ENCODE peak calls at places on chromosomes 2 and 18, in eight cellular contexts. N, D, O, G, J, K, T and M are unnamed samples. For H3K4me1, the result is how much of the 10 kb centered on the place peaks cover.

GRCh38 chr2:148194882-148195281 is 174.0 kb downstream of the MBD5 start:
- DNase-seq in T (no peak), D (no peak), K (no peak), O (no peak), J (no peak), N (no peak), G (no peak), M (no peak)

GRCh38 chr2:196808281-196808680 is 874 bp downstream of the C2orf66 start:
- DNase-seq in T (no peak), G (peak), N (no peak), D (no peak), K (no peak), J (no peak), O (no peak), M (no peak)

GRCh38 chr2:167271941-167272340 is 383.7 kb downstream of the XIRP2 start:
- DNase-seq in D (no peak), N (no peak), O (no peak), T (no peak), K (no peak), J (no peak), G (no peak), M (no peak)

GRCh38 chr2:154620490-154620889 is 78.0 kb upstream of the KCNJ3 start:
- DNase-seq in O (no peak), K (no peak), N (no peak), G (no peak), D (no peak), T (no peak), J (no peak), M (no peak)

GRCh38 chr2:115650827-115651226 is 1208.4 kb downstream of the DPP10 start:
- DNase-seq in D (no peak), G (no peak), J (no peak), T (no peak), O (no peak), N (no peak), K (no peak), M (no peak)

GRCh38 chr2:109383505-109384307 is 230.1 kb downstream of the SEPTIN10 start:
- DNase-seq in T (no peak), J (no peak), N (no peak), K (no peak), D (peak), G (no peak), O (peak), M (peak)

GRCh38 chr18:220708-221107 is 47.1 kb downstream of the THOC1 start:
- DNase-seq in D (no peak), O (no peak), K (no peak), G (no peak), N (no peak), J (no peak), T (no peak), M (no peak)

GRCh38 chr2:239966848-239967136 is 58.4 kb downstream of the NDUFA10 start:
- DNase-seq in T (peak), K (no peak), J (no peak), D (no peak), G (no peak), O (no peak), N (no peak), M (no peak)

GRCh38 chr18:3402962-3403585 is 46.9 kb upstream of the TGIF1 start:
- DNase-seq in G (peak), T (peak), O (no peak), J (no peak), N (no peak), K (no peak), D (no peak), M (no peak)

GRCh38 chr2:203492965-203493364 is 42.1 kb downstream of the RAPH1 start:
- DNase-seq in O (no peak), T (no peak), G (no peak), K (no peak), D (no peak), N (no peak), J (no peak), M (no peak)

GRCh38 chr2:72278046-72278445 is 130.4 kb upstream of the CYP26B1 start:
- DNase-seq in O (no peak), D (no peak), K (no peak), J (no peak), T (peak), G (no peak), N (no peak), M (no peak)

GRCh38 chr2:75403991-75404428 is 156.7 kb downstream of the EVA1A start:
- DNase-seq in J (no peak), K (peak), O (no peak), G (peak), D (no peak), T (peak), N (no peak), M (no peak)

GRCh38 chr2:135829420-135829983 is 7.5 kb downstream of the LCT start:
- DNase-seq in K (no peak), G (no peak), N (no peak), J (no peak), T (no peak), O (no peak), D (no peak), M (no peak)

GRCh38 chr18:37712776-37713175 is 147.2 kb upstream of the CELF4 start:
- DNase-seq in K (no peak), O (no peak), G (no peak), J (no peak), T (no peak), N (no peak), D (no peak), M (no peak)

GRCh38 chr2:148978026-148978685 is 60.3 kb upstream of the LYPD6B start:
- DNase-seq in N (peak), G (peak), O (no peak), J (no peak), K (no peak), T (no peak), D (no peak), M (no peak)

GRCh38 chr2:217289909-217290283 is 430.0 kb upstream of the TNP1 start:
- DNase-seq in J (peak), N (no peak), T (peak), G (no peak), K (no peak), D (no peak), O (no peak), M (no peak)

GRCh38 chr2:237743561-237744269 is 54.9 kb upstream of the RBM44 start:
- DNase-seq in G (no peak), K (peak), N (no peak), J (peak), O (no peak), T (no peak), D (no peak), M (no peak)

GRCh38 chr18:25058520-25058919 is 293.4 kb downstream of the ZNF521 start:
- DNase-seq in G (peak), K (no peak), N (no peak), D (no peak), O (no peak), J (no peak), T (no peak), M (no peak)

GRCh38 chr18:22168360-22168921 is 948 bp upstream of the GATA6 start:
- DNase-seq in G (no peak), O (no peak), N (peak), T (peak), J (peak), D (no peak), K (peak), M (no peak)

GRCh38 chr2:196331143-196331542 is 159.8 kb upstream of the STK17B start:
- DNase-seq in N (no peak), O (no peak), J (peak), T (peak), K (no peak), G (no peak), D (no peak), M (no peak)

GRCh38 chr2:130390460-130391057 is 34.7 kb downstream of the PTPN18 start:
- DNase-seq in O (peak), D (no peak), T (no peak), K (no peak), N (peak), J (peak), G (peak), M (peak)

GRCh38 chr2:16816522-16816921 is 150.9 kb upstream of the CYRIA start:
- DNase-seq in J (no peak), G (no peak), D (no peak), N (no peak), K (no peak), T (no peak), O (no peak), M (no peak)

GRCh38 chr2:73700111-73700510 is 37.0 kb downstream of the TPRKB start:
- DNase-seq in N (no peak), J (peak), T (peak), O (no peak), G (no peak), K (no peak), D (no peak), M (no peak)

GRCh38 chr2:23596316-23596885 is 211.4 kb downstream of the KLHL29 start:
- DNase-seq in D (no peak), T (peak), J (no peak), O (no peak), N (no peak), G (no peak), K (no peak), M (peak)

GRCh38 chr18:58287626-58288289 is 243.7 kb downstream of the NEDD4L start:
- DNase-seq in J (no peak), T (no peak), O (no peak), K (no peak), N (peak), D (no peak), G (no peak), M (no peak)
- H3K4me1 ChIP-seq in J (half or more), T (under half), O (under half), K (half or more), N (under half), D (under half), G (under half), M (half or more)

GRCh38 chr2:65360441-65360840 is 72.0 kb downstream of the SPRED2 start:
- DNase-seq in D (no peak), O (no peak), K (no peak), G (no peak), T (no peak), J (no peak), N (no peak), M (no peak)
- H3K27ac ChIP-seq in D (no peak), O (no peak), K (no peak), G (no peak), T (no peak), J (no peak), N (no peak), M (no peak)

GRCh38 chr18:42446195-42446594 is 491.2 kb downstream of the PIK3C3 start:
- DNase-seq in D (no peak), K (no peak), O (no peak), N (no peak), T (peak), G (no peak), J (no peak), M (no peak)
- TF ChIP-seq CTCF in D (no peak), K (no peak), O (no peak), N (no peak), T (no peak), G (no peak), J (no peak), M (no peak)

GRCh38 chr2:207251022-207251421 is 85.3 kb upstream of the KLF7 start:
- DNase-seq in D (no peak), T (no peak), N (no peak), O (no peak), J (no peak), G (no peak), K (no peak), M (no peak)
- H3K4me1 ChIP-seq in D (under half), T (under half), N (under half), O (under half), J (under half), G (under half), K (under half), M (under half)

GRCh38 chr2:59354498-59354897 is 1113.4 kb upstream of the FANCL start:
- DNase-seq in N (no peak), T (no peak), G (no peak), D (no peak), J (no peak), K (no peak), O (no peak), M (no peak)
- H3K27ac ChIP-seq in N (no peak), T (no peak), G (no peak), D (no peak), J (no peak), K (no peak), O (no peak), M (peak)

GRCh38 chr2:175233135-175233719 is 51.7 kb upstream of the ATP5MC3 start:
- DNase-seq in D (no peak), T (peak), K (no peak), N (no peak), J (peak), O (no peak), G (no peak), M (no peak)
- TF ChIP-seq CTCF in D (no peak), T (no peak), K (no peak), N (no peak), J (no peak), O (no peak), G (no peak), M (no peak)

DNA sequence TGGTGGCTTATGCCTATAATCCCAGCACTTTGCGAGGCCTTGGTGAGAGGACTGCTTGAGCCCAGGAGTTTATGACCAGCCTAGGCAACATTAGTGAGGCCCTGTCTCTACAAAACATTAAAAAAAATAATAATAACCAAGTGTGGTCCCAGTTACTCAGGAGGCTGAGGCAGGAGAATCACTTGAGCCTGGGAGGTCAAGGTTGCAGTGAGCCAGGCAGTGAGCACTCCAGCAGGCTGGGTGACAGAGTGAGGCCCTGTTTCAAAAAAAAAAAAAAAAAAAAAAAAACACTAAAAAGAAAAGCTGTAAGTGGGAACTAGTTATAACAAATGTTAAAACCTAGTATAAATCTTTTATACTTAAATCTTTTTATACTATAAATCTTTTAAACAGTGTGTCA is 146.2 kb upstream of the ITGA4 start:
- DNase-seq in K (no peak), O (peak), G (peak), T (no peak), D (no peak), J (no peak), N (no peak), M (no peak)
- H3K4me1 ChIP-seq in K (under half), O (half or more), G (half or more), T (under half), D (under half), J (under half), N (under half), M (under half)

GRCh38 chr18:76452357-76452756 is 42.7 kb downstream of the ZNF516 start:
- DNase-seq in O (no peak), J (no peak), T (peak), K (no peak), D (no peak), G (no peak), N (no peak), M (peak)

GRCh38 chr18:76449110-76449453 is 46.0 kb downstream of the ZNF516 start:
- DNase-seq in K (no peak), N (no peak), D (peak), J (no peak), G (no peak), T (no peak), O (peak), M (peak)

GRCh38 chr18:76450912-76451421 is 44.1 kb downstream of the ZNF516 start:
- DNase-seq in G (no peak), O (peak), K (no peak), J (no peak), D (peak), N (peak), T (peak), M (peak)

GRCh38 chr18:76451475-76452331 is 43.3 kb downstream of the ZNF516 start:
- DNase-seq in J (no peak), O (peak), K (no peak), N (no peak), D (no peak), G (no peak), T (no peak), M (peak)

GRCh38 chr18:76450452-76450851 is 44.6 kb downstream of the ZNF516 start:
- DNase-seq in J (no peak), T (peak), N (no peak), G (no peak), K (no peak), O (no peak), D (no peak), M (peak)
- H3K27ac ChIP-seq in J (no peak), T (peak), N (peak), G (no peak), K (no peak), O (peak), D (peak), M (peak)